ENCODE peak calls at places on chromosomes 13 and 19, in eight cellular contexts. M is psoas muscle, W is tibial nerve, C is pancreas, J is PC-3, T is prostate gland, K is H9, Y is neural progenitor cell. D is an unnamed sample.
A peak's percentile ranks its signal among the peaks of the same experiment; 100 is the strongest.

GRCh38 chr19:2695288-2695866 is 7.1 kb downstream of the GNG7 start:
- DNase-seq in W (no peak), C (no peak), T (no peak), M (no peak), K (no peak), J (no peak), Y (no peak), D (no peak)

GRCh38 chr19:2255982-2256685 is at the start of gene JSRP1:
- DNase-seq in M (peak; percentile 98), J (no peak), T (no peak), K (no peak), Y (no peak), C (no peak), W (no peak), D (no peak)

GRCh38 chr19:38452430-38453366 is 19.2 kb downstream of the RYR1 start:
- DNase-seq in C (peak; percentile 23), Y (peak; percentile 72), T (no peak), W (no peak), M (peak; percentile 87), J (peak; percentile 4), K (peak; percentile 99), D (no peak)

GRCh38 chr13:49132479-49133002 is 87.6 kb upstream of the MLNR start:
- DNase-seq in J (no peak), K (no peak), M (no peak), C (no peak), Y (no peak), W (no peak), T (no peak), D (no peak)

GRCh38 chr19:57708641-57709354 is at the start of gene ZNF154:
- DNase-seq in W (no peak), J (no peak), K (peak; percentile 91), Y (peak; percentile 94), C (peak; percentile 18), M (peak; percentile 61), T (peak; percentile 30), D (no peak)

GRCh38 chr13:102298051-102298450 is 103.8 kb downstream of the FGF14 start:
- DNase-seq in J (no peak), Y (no peak), C (no peak), W (no peak), M (no peak), K (no peak), T (no peak), D (no peak)

GRCh38 chr13:25179810-25180437 is 7.8 kb upstream of the AMER2 start:
- DNase-seq in W (no peak), J (no peak), C (no peak), K (no peak), T (no peak), M (no peak), Y (no peak), D (no peak)

GRCh38 chr13:79799049-79799448 is 318.1 kb downstream of the NDFIP2 start:
- DNase-seq in T (no peak), C (no peak), K (no peak), W (no peak), J (no peak), Y (no peak), M (no peak), D (no peak)

GRCh38 chr13:104816716-104817115 is 1718.7 kb downstream of the EFNB2 start:
- DNase-seq in K (no peak), C (no peak), T (no peak), M (no peak), W (no peak), Y (no peak), J (no peak), D (no peak)

GRCh38 chr13:92547256-92547655 is 679.4 kb upstream of the GPC6 start:
- DNase-seq in J (peak; percentile 43), K (no peak), Y (no peak), T (no peak), M (no peak), W (no peak), C (no peak), D (peak; percentile 48)

GRCh38 chr19:16066611-16067104 is 9.6 kb upstream of the TPM4 start:
- DNase-seq in J (peak; percentile 80), W (no peak), M (no peak), K (peak; percentile 56), C (no peak), T (peak; percentile 45), Y (no peak), D (no peak)

GRCh38 chr19:13012690-13013608 is 17.7 kb downstream of the NFIX start:
- DNase-seq in K (peak; percentile 58), Y (peak; percentile 48), T (no peak), M (peak; percentile 93), W (peak; percentile 73), C (no peak), J (peak; percentile 78), D (no peak)

GRCh38 chr19:13015361-13016231 is 20.3 kb downstream of the NFIX start:
- DNase-seq in T (no peak), K (peak; percentile 69), Y (peak; percentile 62), W (no peak), C (no peak), M (no peak), J (peak; percentile 74), D (no peak)

GRCh38 chr19:13013649-13014048 is 18.4 kb downstream of the NFIX start:
- DNase-seq in Y (no peak), C (no peak), T (no peak), J (peak; percentile 61), M (no peak), K (no peak), W (no peak), D (no peak)

GRCh38 chr19:13014921-13015280 is 19.6 kb downstream of the NFIX start:
- DNase-seq in Y (no peak), K (no peak), T (no peak), J (peak; percentile 39), M (no peak), C (no peak), W (no peak), D (no peak)

GRCh38 chr19:13014101-13014920 is 19.0 kb downstream of the NFIX start:
- DNase-seq in M (peak; percentile 71), C (no peak), K (peak; percentile 64), Y (peak; percentile 82), J (peak; percentile 76), W (no peak), T (no peak), D (no peak)
- H3K4me1 ChIP-seq in M (peaks cover 75% of the 10 kb centered on the region), C (no peaks in the 10 kb centered on the region), K (peaks cover 6% of the 10 kb centered on the region), Y (peaks cover 15% of the 10 kb centered on the region), J (peaks cover 61% of the 10 kb centered on the region), W (peaks cover 99% of the 10 kb centered on the region), T (peaks cover 42% of the 10 kb centered on the region), D (peaks cover 26% of the 10 kb centered on the region)

GRCh38 chr19:383922-384800 is 24.8 kb downstream of the C2CD4C start:
- DNase-seq in K (peak; percentile 84), C (no peak), T (no peak), Y (peak; percentile 77), M (no peak), W (no peak), J (no peak), D (no peak)
- TF ChIP-seq CTCF in K (peak; percentile 90), C (peak; percentile 48), T (peak; percentile 52), Y (peak; percentile 72), M (peak; percentile 53), W (peak; percentile 34), J (no peak), D (peak; percentile 29)

DNA sequence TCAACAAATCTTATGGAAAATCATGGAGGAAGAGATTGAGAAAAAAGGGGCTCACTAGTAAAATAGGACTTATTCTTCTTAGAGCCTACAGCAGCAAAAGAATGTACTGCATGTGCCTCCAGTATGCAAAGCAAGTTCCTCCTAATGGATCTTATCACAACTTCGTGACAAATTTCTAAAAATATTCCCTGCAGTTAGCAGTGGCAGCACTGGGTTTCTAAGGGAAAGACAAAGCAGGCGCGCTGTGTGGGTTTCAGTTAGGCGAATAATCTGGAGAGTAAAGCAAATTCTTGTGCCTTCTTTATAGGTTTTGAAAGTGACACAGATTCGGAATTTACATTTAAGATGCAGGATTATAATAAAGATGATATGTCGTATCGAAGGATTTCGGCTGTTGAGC is 167.9 kb downstream of the LMO7 start:
- DNase-seq in M (no peak), W (no peak), Y (no peak), J (no peak), K (no peak), T (no peak), C (no peak), D (no peak)
- H3K4me1 ChIP-seq in M (peaks cover 19% of the 10 kb centered on the region), W (peaks cover 3% of the 10 kb centered on the region), Y (peaks cover 8% of the 10 kb centered on the region), J (peaks cover 16% of the 10 kb centered on the region), K (peaks cover 13% of the 10 kb centered on the region), T (no peaks in the 10 kb centered on the region), C (peaks cover 11% of the 10 kb centered on the region), D (peaks cover 3% of the 10 kb centered on the region)

GRCh38 chr19:51339687-51340656 is 2.0 kb downstream of the VSIG10L start:
- DNase-seq in M (peak; percentile 98), C (peak; percentile 98), J (peak; percentile 98), T (peak; percentile 97), W (peak; percentile 98), K (peak; percentile 99), Y (peak; percentile 98), D (peak; percentile 90)
- TF ChIP-seq CTCF in M (peak; percentile 22), C (no peak), J (no peak), T (peak; percentile 45), W (peak; percentile 50), K (no peak), Y (peak; percentile 40), D (peak; percentile 49)

GRCh38 chr19:8454218-8454617 is 9.4 kb downstream of the HNRNPM start:
- DNase-seq in K (no peak), Y (no peak), C (no peak), T (no peak), W (no peak), M (no peak), J (no peak), D (no peak)
- H3K4me1 ChIP-seq in K (peaks cover 6% of the 10 kb centered on the region), Y (peaks cover 42% of the 10 kb centered on the region), C (peaks cover 59% of the 10 kb centered on the region), T (peaks cover 45% of the 10 kb centered on the region), W (peaks cover 85% of the 10 kb centered on the region), M (peaks cover 95% of the 10 kb centered on the region), J (peaks cover 65% of the 10 kb centered on the region), D (peaks cover 8% of the 10 kb centered on the region)

D was measured in foreskin keratinocyte.